ENCODE peak calls at places on chromosomes 3 and 15, in nine cellular contexts. One of them, this sample, is unnamed.

GRCh38 chr3:130925628-130926027 is 31.7 kb downstream of the ATP2C1 start:
- DNase-seq in sigmoid colon: no peak
- DNase-seq in stomach: no peak
- DNase-seq in breast epithelium: no peak
- DNase-seq in suprapubic skin: no peak
- DNase-seq in K562: peak; percentile 68
- DNase-seq in GM12878: peak; percentile 56
- DNase-seq in HCT116: no peak
- DNase-seq in transverse colon: no peak
- DNase-seq in this sample: no peak

GRCh38 chr15:34890424-34890823 is 79.1 kb downstream of the AQR start:
- DNase-seq in breast epithelium: no peak
- DNase-seq in GM12878: no peak
- DNase-seq in transverse colon: no peak
- DNase-seq in K562: no peak
- DNase-seq in HCT116: no peak
- DNase-seq in stomach: no peak
- DNase-seq in sigmoid colon: no peak
- DNase-seq in suprapubic skin: no peak
- DNase-seq in this sample: no peak

GRCh38 chr3:81920805-81921204 is 159.4 kb upstream of the GBE1 start:
- DNase-seq in transverse colon: no peak
- DNase-seq in K562: no peak
- DNase-seq in stomach: no peak
- DNase-seq in HCT116: no peak
- DNase-seq in GM12878: no peak
- DNase-seq in sigmoid colon: no peak
- DNase-seq in breast epithelium: no peak
- DNase-seq in suprapubic skin: no peak
- DNase-seq in this sample: no peak

GRCh38 chr3:111541911-111542483 is at the start of gene CD96:
- DNase-seq in suprapubic skin: no peak
- DNase-seq in HCT116: no peak
- DNase-seq in K562: no peak
- DNase-seq in GM12878: no peak
- DNase-seq in stomach: peak; percentile 27
- DNase-seq in transverse colon: peak; percentile 26
- DNase-seq in breast epithelium: no peak
- DNase-seq in sigmoid colon: no peak
- DNase-seq in this sample: no peak

GRCh38 chr15:39919396-39919739 is 698 bp downstream of the GPR176 start:
- DNase-seq in sigmoid colon: no peak
- DNase-seq in suprapubic skin: no peak
- DNase-seq in transverse colon: no peak
- DNase-seq in stomach: no peak
- DNase-seq in breast epithelium: no peak
- DNase-seq in K562: no peak
- DNase-seq in GM12878: no peak
- DNase-seq in HCT116: no peak
- DNase-seq in this sample: no peak

GRCh38 chr3:177410734-177411133 is 213.5 kb upstream of the TBL1XR1 start:
- DNase-seq in HCT116: no peak
- DNase-seq in K562: no peak
- DNase-seq in stomach: peak; percentile 75
- DNase-seq in suprapubic skin: no peak
- DNase-seq in GM12878: no peak
- DNase-seq in breast epithelium: no peak
- DNase-seq in transverse colon: peak; percentile 26
- DNase-seq in sigmoid colon: no peak
- DNase-seq in this sample: no peak

GRCh38 chr3:4720316-4721075 is 227.3 kb downstream of the ITPR1 start:
- DNase-seq in HCT116: peak; percentile 60
- DNase-seq in K562: peak; percentile 78
- DNase-seq in breast epithelium: peak; percentile 79
- DNase-seq in sigmoid colon: peak; percentile 94
- DNase-seq in suprapubic skin: no peak
- DNase-seq in GM12878: no peak
- DNase-seq in transverse colon: peak; percentile 72
- DNase-seq in stomach: peak; percentile 82
- DNase-seq in this sample: peak; percentile 95

GRCh38 chr3:24843955-24844354 is 349.3 kb upstream of the THRB start:
- DNase-seq in HCT116: no peak
- DNase-seq in sigmoid colon: peak; percentile 90
- DNase-seq in GM12878: no peak
- DNase-seq in transverse colon: peak; percentile 12
- DNase-seq in stomach: no peak
- DNase-seq in K562: no peak
- DNase-seq in suprapubic skin: no peak
- DNase-seq in breast epithelium: no peak
- DNase-seq in this sample: no peak

GRCh38 chr3:171772427-171773056 is 37.7 kb downstream of the PLD1 start:
- DNase-seq in suprapubic skin: no peak
- DNase-seq in breast epithelium: no peak
- DNase-seq in sigmoid colon: peak; percentile 68
- DNase-seq in K562: peak; percentile 61
- DNase-seq in HCT116: peak; percentile 52
- DNase-seq in transverse colon: peak; percentile 61
- DNase-seq in GM12878: no peak
- DNase-seq in stomach: peak; percentile 60
- DNase-seq in this sample: no peak

GRCh38 chr3:27666277-27666676 is 55.8 kb downstream of the EOMES start:
- DNase-seq in stomach: no peak
- DNase-seq in GM12878: no peak
- DNase-seq in sigmoid colon: no peak
- DNase-seq in breast epithelium: no peak
- DNase-seq in K562: no peak
- DNase-seq in HCT116: no peak
- DNase-seq in transverse colon: no peak
- DNase-seq in suprapubic skin: no peak
- DNase-seq in this sample: no peak

GRCh38 chr15:84685304-84685703 is 27.3 kb upstream of the NMB start:
- DNase-seq in HCT116: peak; percentile 50
- DNase-seq in K562: no peak
- DNase-seq in breast epithelium: no peak
- DNase-seq in stomach: no peak
- DNase-seq in transverse colon: peak; percentile 13
- DNase-seq in sigmoid colon: peak; percentile 68
- DNase-seq in suprapubic skin: no peak
- DNase-seq in GM12878: no peak
- DNase-seq in this sample: no peak

GRCh38 chr3:108381531-108381930 is 85.2 kb downstream of the HHLA2 start:
- DNase-seq in breast epithelium: no peak
- DNase-seq in GM12878: no peak
- DNase-seq in K562: no peak
- DNase-seq in HCT116: no peak
- DNase-seq in stomach: no peak
- DNase-seq in transverse colon: no peak
- DNase-seq in suprapubic skin: no peak
- DNase-seq in sigmoid colon: no peak
- DNase-seq in this sample: no peak

GRCh38 chr3:184795493-184796198 is 16.3 kb upstream of the VPS8 start:
- DNase-seq in suprapubic skin: no peak
- DNase-seq in transverse colon: no peak
- DNase-seq in stomach: no peak
- DNase-seq in breast epithelium: no peak
- DNase-seq in sigmoid colon: no peak
- DNase-seq in GM12878: no peak
- DNase-seq in K562: no peak
- DNase-seq in HCT116: no peak
- DNase-seq in this sample: no peak

GRCh38 chr3:44522494-44522933 is 32.5 kb upstream of the ZKSCAN7 start:
- DNase-seq in HCT116: no peak
- DNase-seq in stomach: no peak
- DNase-seq in GM12878: no peak
- DNase-seq in breast epithelium: no peak
- DNase-seq in suprapubic skin: no peak
- DNase-seq in sigmoid colon: no peak
- DNase-seq in transverse colon: no peak
- DNase-seq in K562: no peak
- DNase-seq in this sample: no peak

GRCh38 chr15:66631616-66632263 is 65.9 kb upstream of the LCTL start:
- DNase-seq in sigmoid colon: no peak
- DNase-seq in suprapubic skin: no peak
- DNase-seq in HCT116: no peak
- DNase-seq in K562: no peak
- DNase-seq in transverse colon: no peak
- DNase-seq in stomach: no peak
- DNase-seq in breast epithelium: no peak
- DNase-seq in GM12878: no peak
- DNase-seq in this sample: no peak

GRCh38 chr3:112967425-112967824 is 7.5 kb downstream of the CD200R1 start:
- DNase-seq in GM12878: no peak
- DNase-seq in HCT116: no peak
- DNase-seq in breast epithelium: no peak
- DNase-seq in sigmoid colon: no peak
- DNase-seq in stomach: no peak
- DNase-seq in suprapubic skin: no peak
- DNase-seq in K562: no peak
- DNase-seq in transverse colon: no peak
- DNase-seq in this sample: no peak

GRCh38 chr3:112963683-112964082 is 11.2 kb downstream of the CD200R1 start:
- DNase-seq in transverse colon: no peak
- DNase-seq in suprapubic skin: no peak
- DNase-seq in sigmoid colon: no peak
- DNase-seq in GM12878: no peak
- DNase-seq in HCT116: no peak
- DNase-seq in breast epithelium: no peak
- DNase-seq in K562: no peak
- DNase-seq in stomach: no peak
- DNase-seq in this sample: no peak

GRCh38 chr3:112966633-112967032 is 8.3 kb downstream of the CD200R1 start:
- DNase-seq in HCT116: no peak
- DNase-seq in K562: no peak
- DNase-seq in transverse colon: no peak
- DNase-seq in breast epithelium: no peak
- DNase-seq in sigmoid colon: no peak
- DNase-seq in GM12878: no peak
- DNase-seq in stomach: no peak
- DNase-seq in suprapubic skin: no peak
- DNase-seq in this sample: no peak

GRCh38 chr3:112972158-112972557 is 2.7 kb downstream of the CD200R1 start:
- DNase-seq in stomach: no peak
- DNase-seq in K562: no peak
- DNase-seq in HCT116: no peak
- DNase-seq in GM12878: no peak
- DNase-seq in suprapubic skin: no peak
- DNase-seq in breast epithelium: no peak
- DNase-seq in transverse colon: no peak
- DNase-seq in sigmoid colon: no peak
- DNase-seq in this sample: no peak

DNA sequence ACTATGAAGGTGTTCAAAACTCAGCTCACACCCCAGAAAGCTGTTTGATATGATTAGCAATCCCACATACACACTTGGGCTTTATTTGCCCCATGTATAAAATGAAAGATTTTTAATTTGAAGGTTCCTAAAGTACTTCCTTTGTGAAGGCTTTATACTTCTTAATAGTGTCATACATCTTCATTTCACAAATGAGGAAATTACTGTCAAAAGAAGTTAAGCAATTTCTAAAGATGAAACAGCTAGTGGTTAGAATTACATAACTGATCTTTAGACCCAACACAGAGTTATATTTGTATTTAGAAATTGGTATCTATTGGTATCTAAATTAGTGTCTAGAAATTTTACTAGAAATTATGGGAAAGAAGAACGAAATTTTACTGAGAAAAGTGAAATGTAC is 7.1 kb downstream of the CD200R1 start:
- DNase-seq in suprapubic skin: no peak
- DNase-seq in transverse colon: no peak
- DNase-seq in HCT116: no peak
- DNase-seq in GM12878: no peak
- DNase-seq in breast epithelium: no peak
- DNase-seq in K562: no peak
- DNase-seq in stomach: no peak
- DNase-seq in sigmoid colon: no peak
- DNase-seq in this sample: no peak
- TF ChIP-seq POLR2AphosphoS5 in suprapubic skin: no peak
- TF ChIP-seq POLR2AphosphoS5 in transverse colon: no peak
- TF ChIP-seq POLR2AphosphoS5 in HCT116: no peak
- TF ChIP-seq POLR2AphosphoS5 in GM12878: no peak
- TF ChIP-seq POLR2AphosphoS5 in breast epithelium: no peak
- TF ChIP-seq POLR2AphosphoS5 in K562: no peak
- TF ChIP-seq POLR2AphosphoS5 in stomach: no peak
- TF ChIP-seq POLR2AphosphoS5 in sigmoid colon: no peak
- TF ChIP-seq POLR2AphosphoS5 in this sample: no peak

DNA sequence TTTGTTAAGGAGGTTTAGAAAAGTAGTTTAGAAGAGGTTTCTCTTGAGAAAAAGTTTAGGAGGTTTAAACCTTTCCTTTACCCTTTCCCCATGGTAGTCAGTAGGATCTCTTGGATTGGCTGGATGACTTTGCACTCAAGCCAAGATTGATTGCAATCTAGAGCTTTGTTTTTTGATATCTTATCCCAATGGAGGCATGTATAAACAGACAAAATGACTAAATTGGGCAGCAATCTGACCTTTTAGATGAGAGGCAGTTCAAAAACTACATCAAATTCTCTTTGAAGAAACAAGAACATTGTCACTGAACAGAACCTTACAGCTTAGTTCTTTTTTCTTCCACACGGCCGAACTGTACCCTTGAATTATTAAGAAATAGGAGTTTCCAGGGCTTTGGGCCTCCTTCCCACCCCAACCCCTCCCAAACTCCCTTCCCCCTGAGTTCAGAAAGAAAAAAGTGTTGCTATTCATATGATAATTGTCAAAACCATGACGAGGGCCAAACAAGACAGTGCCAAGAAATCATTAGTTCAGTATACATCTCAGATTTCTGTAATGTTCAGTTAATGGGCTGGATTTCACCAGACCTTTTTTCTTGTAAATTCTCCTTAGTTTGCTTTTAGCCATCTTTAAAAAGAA is 79.6 kb upstream of the CDIN1 start:
- DNase-seq in sigmoid colon: no peak
- DNase-seq in HCT116: no peak
- DNase-seq in breast epithelium: no peak
- DNase-seq in transverse colon: no peak
- DNase-seq in GM12878: no peak
- DNase-seq in suprapubic skin: no peak
- DNase-seq in stomach: no peak
- DNase-seq in K562: no peak
- DNase-seq in this sample: no peak
- TF ChIP-seq POLR2A in sigmoid colon: no peak
- TF ChIP-seq POLR2A in HCT116: no peak
- TF ChIP-seq POLR2A in breast epithelium: no peak
- TF ChIP-seq POLR2A in transverse colon: no peak
- TF ChIP-seq POLR2A in GM12878: no peak
- TF ChIP-seq POLR2A in suprapubic skin: no peak
- TF ChIP-seq POLR2A in stomach: no peak
- TF ChIP-seq POLR2A in K562: no peak
- TF ChIP-seq POLR2A in this sample: no peak

GRCh38 chr3:55327131-55327920 is 159.8 kb downstream of the WNT5A start:
- DNase-seq in sigmoid colon: no peak
- DNase-seq in stomach: no peak
- DNase-seq in GM12878: no peak
- DNase-seq in breast epithelium: no peak
- DNase-seq in transverse colon: no peak
- DNase-seq in suprapubic skin: no peak
- DNase-seq in K562: no peak
- DNase-seq in HCT116: no peak
- DNase-seq in this sample: no peak
- TF ChIP-seq CTCF in sigmoid colon: no peak
- TF ChIP-seq CTCF in stomach: no peak
- TF ChIP-seq CTCF in GM12878: no peak
- TF ChIP-seq CTCF in breast epithelium: no peak
- TF ChIP-seq CTCF in transverse colon: no peak
- TF ChIP-seq CTCF in suprapubic skin: no peak
- TF ChIP-seq CTCF in K562: no peak
- TF ChIP-seq CTCF in HCT116: no peak
- TF ChIP-seq CTCF in this sample: no peak

GRCh38 chr3:105759442-105760078 is 109.3 kb downstream of the CBLB start:
- DNase-seq in transverse colon: no peak
- DNase-seq in suprapubic skin: no peak
- DNase-seq in breast epithelium: no peak
- DNase-seq in GM12878: no peak
- DNase-seq in stomach: no peak
- DNase-seq in HCT116: no peak
- DNase-seq in sigmoid colon: peak; percentile 57
- DNase-seq in K562: no peak
- DNase-seq in this sample: no peak
- TF ChIP-seq POLR2AphosphoS5 in transverse colon: no peak
- TF ChIP-seq POLR2AphosphoS5 in suprapubic skin: no peak
- TF ChIP-seq POLR2AphosphoS5 in breast epithelium: no peak
- TF ChIP-seq POLR2AphosphoS5 in GM12878: no peak
- TF ChIP-seq POLR2AphosphoS5 in stomach: no peak
- TF ChIP-seq POLR2AphosphoS5 in HCT116: no peak
- TF ChIP-seq POLR2AphosphoS5 in sigmoid colon: no peak
- TF ChIP-seq POLR2AphosphoS5 in K562: no peak
- TF ChIP-seq POLR2AphosphoS5 in this sample: no peak